ENCODE peak calls at places on chromosomes 16 and 17, in six cellular contexts. M is transverse colon, T is A549, B is esophagus squamous epithelium, F is GM12891, O is tibial nerve. C is an unnamed sample.

GRCh38 chr17:36089888-36090836 is at the start of gene CCL3:
- DNase-seq in F (peak), M (peak), T (no peak), B (no peak), O (peak), C (no peak)

GRCh38 chr17:16281351-16281750 is 64.3 kb downstream of the PIGL start:
- DNase-seq in F (no peak), M (no peak), B (no peak), T (no peak), O (no peak), C (no peak)

GRCh38 chr17:3765981-3766380 is 35.0 kb downstream of the ITGAE start:
- DNase-seq in T (no peak), M (no peak), O (no peak), F (no peak), B (no peak), C (no peak)

GRCh38 chr17:47701603-47702002 is 7.6 kb downstream of the TBKBP1 start:
- DNase-seq in T (no peak), O (no peak), M (no peak), B (no peak), F (no peak), C (no peak)

GRCh38 chr17:68089881-68090280 is 54.3 kb downstream of the KPNA2 start:
- DNase-seq in F (no peak), B (no peak), M (peak), O (peak), T (peak), C (peak)

GRCh38 chr16:2753523-2754020 is 1.1 kb downstream of the SRRM2 start:
- DNase-seq in M (no peak), B (no peak), T (no peak), O (no peak), F (no peak), C (peak)

GRCh38 chr17:17783121-17783824 is 53.5 kb downstream of the SREBF1 start:
- DNase-seq in F (peak), T (no peak), B (no peak), M (peak), O (peak), C (peak)

GRCh38 chr17:34177642-34178041 is 77.4 kb upstream of the CCL2 start:
- DNase-seq in T (no peak), B (no peak), F (no peak), M (no peak), O (no peak), C (no peak)

GRCh38 chr17:60091109-60091508 is 12.4 kb upstream of the HEATR6 start:
- DNase-seq in T (no peak), O (no peak), M (no peak), B (no peak), F (no peak), C (no peak)

GRCh38 chr17:39534768-39535405 is 72.8 kb downstream of the NEUROD2 start:
- DNase-seq in F (no peak), B (no peak), M (no peak), O (no peak), T (no peak), C (no peak)

GRCh38 chr16:25747160-25747758 is 55.5 kb downstream of the HS3ST4 start:
- DNase-seq in B (no peak), O (no peak), F (no peak), M (no peak), T (no peak), C (peak)

GRCh38 chr17:29042679-29043538 is at the start of gene PIPOX:
- DNase-seq in M (peak), T (peak), B (no peak), O (no peak), F (no peak), C (no peak)

GRCh38 chr16:84794626-84795025 is 25.2 kb upstream of the CRISPLD2 start:
- DNase-seq in O (no peak), M (no peak), B (no peak), F (no peak), T (no peak), C (no peak)

GRCh38 chr16:49795513-49795912 is 60.4 kb downstream of the ZNF423 start:
- DNase-seq in M (no peak), T (no peak), F (no peak), O (no peak), B (no peak), C (no peak)

GRCh38 chr17:15403276-15403939 is 62.0 kb upstream of the TEKT3 start:
- DNase-seq in T (no peak), F (no peak), B (no peak), M (no peak), O (no peak), C (no peak)

DNA sequence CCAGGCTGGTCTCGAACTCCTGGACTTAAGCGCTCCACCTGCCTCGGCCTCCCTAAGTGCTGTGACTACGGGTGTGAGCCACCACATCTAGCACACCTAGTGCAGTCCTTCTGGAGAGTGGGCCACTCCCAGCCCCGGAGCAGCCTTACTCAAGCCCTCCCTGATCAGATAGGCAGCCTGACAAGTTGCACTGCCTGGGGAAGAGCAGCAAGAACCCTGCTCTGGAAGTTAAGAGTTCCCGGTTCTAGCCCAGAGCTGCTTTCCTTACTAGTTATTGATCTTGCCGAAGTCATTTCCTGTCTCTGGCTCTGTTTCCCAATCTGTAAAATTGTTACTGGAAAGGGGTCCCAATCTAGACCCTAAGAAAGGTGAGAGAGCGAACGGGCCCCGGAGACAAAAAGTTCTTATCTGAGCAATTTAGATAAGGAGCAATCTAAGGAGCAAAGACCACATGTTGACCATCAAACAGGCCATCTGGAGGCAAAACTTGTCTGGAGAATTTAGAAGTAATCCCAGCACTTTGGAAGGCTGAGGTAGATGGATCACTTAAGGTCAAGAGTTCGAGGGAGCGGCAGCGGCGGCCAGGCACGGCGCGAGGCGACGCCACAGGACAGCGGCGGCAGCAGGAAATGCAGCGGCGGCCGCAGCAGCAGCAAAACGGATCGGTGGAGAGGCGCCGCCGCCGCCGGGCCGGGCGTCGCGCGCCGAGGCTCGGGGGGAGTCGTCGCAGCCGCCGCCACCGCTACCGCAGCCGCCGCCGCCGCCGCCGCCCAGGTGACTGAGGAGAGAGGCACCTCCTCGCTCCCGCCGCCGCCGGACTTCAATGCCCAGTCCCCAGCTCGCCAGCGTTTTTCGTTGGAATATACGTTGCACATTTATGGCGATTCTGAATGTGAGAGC is 4.3 kb upstream of the NAGLU start:
- DNase-seq in M (peak), B (no peak), O (no peak), T (peak), F (no peak), C (peak)
- TF ChIP-seq POLR2A in M (no peak), B (peak), O (no peak), T (peak), F (no peak), C (no peak)

GRCh38 chr16:31032736-31033708 is at the start of gene STX4:
- DNase-seq in O (peak), F (peak), M (peak), T (peak), B (peak), C (peak)
- TF ChIP-seq POLR2A in O (peak), F (peak), M (peak), T (no peak), B (peak), C (peak)

GRCh38 chr17:76132574-76133338 is 8.3 kb downstream of the FOXJ1 start:
- DNase-seq in B (no peak), F (no peak), T (no peak), M (peak), O (no peak), C (no peak)
- TF ChIP-seq POLR2A in B (no peak), F (no peak), T (no peak), M (no peak), O (no peak), C (no peak)

GRCh38 chr16:57192146-57192545 is 6.0 kb downstream of the RSPRY1 start:
- DNase-seq in B (no peak), T (no peak), O (no peak), M (no peak), F (no peak), C (no peak)

GRCh38 chr16:57196276-57196675 is 10.1 kb downstream of the RSPRY1 start:
- DNase-seq in F (no peak), T (no peak), M (no peak), O (no peak), B (no peak), C (no peak)

GRCh38 chr16:57196753-57197152 is 10.6 kb downstream of the RSPRY1 start:
- DNase-seq in M (no peak), F (no peak), T (no peak), B (no peak), O (no peak), C (no peak)

GRCh38 chr16:57192720-57193486 is 6.8 kb downstream of the RSPRY1 start:
- DNase-seq in M (no peak), B (no peak), F (no peak), O (no peak), T (no peak), C (no peak)

GRCh38 chr16:57194512-57194911 is 8.4 kb downstream of the RSPRY1 start:
- DNase-seq in B (no peak), T (peak), O (no peak), F (no peak), M (no peak), C (no peak)
- TF ChIP-seq POLR2A in B (no peak), T (no peak), O (no peak), F (no peak), M (no peak), C (no peak)